ENCODE peak calls at places on chromosomes 4 and X, in four cellular contexts. M, P, R and V are unnamed samples.

GRCh38 chr4:142331646-142332045 is 514.5 kb downstream of the INPP4B start:
- DNase-seq in M (no peak), P (no peak), R (no peak), V (no peak)

GRCh38 chr4:89024051-89024675 is 32.8 kb downstream of the FAM13A start:
- DNase-seq in M (no peak), P (no peak), R (peak; percentile 78), V (no peak)

GRCh38 chrX:45767021-45767491 is 566.4 kb upstream of the DIPK2B start:
- DNase-seq in M (no peak), P (no peak), R (no peak), V (no peak)

GRCh38 chrX:10071451-10072163 is 85.2 kb upstream of the CLCN4 start:
- DNase-seq in M (no peak), P (no peak), R (no peak), V (no peak)

GRCh38 chr4:121898150-121898549 is 27.9 kb upstream of the BBS7 start:
- DNase-seq in M (no peak), P (no peak), R (peak; percentile 27), V (no peak)

GRCh38 chr4:134544303-134544761 is 342.7 kb upstream of the PABPC4L start:
- DNase-seq in M (no peak), P (no peak), R (no peak), V (no peak)

GRCh38 chr4:130028552-130028951 is 932.6 kb downstream of the C4orf33 start:
- DNase-seq in M (no peak), P (no peak), R (peak; percentile 9), V (no peak)

GRCh38 chr4:150244600-150244999 is 166.4 kb downstream of the DCLK2 start:
- DNase-seq in M (no peak), P (no peak), R (no peak), V (no peak)

GRCh38 chr4:111639876-111640275 is 505.4 kb upstream of the FAM241A start:
- DNase-seq in M (no peak), P (no peak), R (no peak), V (no peak)

GRCh38 chrX:20067709-20068315 is 48.9 kb downstream of the MAP7D2 start:
- DNase-seq in M (peak; percentile 86), P (peak; percentile 89), R (no peak), V (peak; percentile 72)

DNA sequence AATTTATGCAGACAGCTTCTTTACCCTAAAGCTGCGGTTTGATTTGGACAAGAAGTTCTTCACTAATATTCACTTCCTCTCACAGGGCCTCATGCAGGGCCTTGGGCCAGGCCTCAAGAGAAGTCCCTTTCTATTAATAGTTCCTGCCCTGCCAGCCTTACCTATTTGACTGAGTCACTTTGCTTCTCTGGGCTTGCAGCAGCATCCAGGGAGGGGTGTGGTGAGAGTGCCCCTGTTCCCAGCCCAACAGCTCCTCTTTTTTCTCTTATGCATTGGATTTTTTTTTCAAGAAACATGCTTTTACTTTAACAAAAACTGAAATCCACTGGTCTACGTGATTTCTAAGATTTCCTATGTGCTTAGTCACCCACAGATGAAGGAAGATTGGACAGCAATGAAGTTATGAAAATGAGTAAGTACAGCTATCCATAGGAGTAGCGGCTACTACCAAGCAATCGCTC is 26.7 kb downstream of the FAM156B start:
- DNase-seq in M (no peak), P (peak; percentile 34), R (peak; percentile 79), V (peak; percentile 32)
- H3K4me3 ChIP-seq in M (no peak overlapping the region), P (no peak overlapping the region), R (peak overlapping the region; percentile 28), V (peak overlapping the region; percentile 33)

GRCh38 chr4:2478220-2478619 is 9.3 kb downstream of the RNF4 start:
- DNase-seq in M (no peak), P (no peak), R (no peak), V (no peak)

GRCh38 chr4:2482192-2482591 is 13.3 kb downstream of the RNF4 start:
- DNase-seq in M (no peak), P (no peak), R (no peak), V (no peak)

GRCh38 chr4:2482693-2483092 is 13.8 kb downstream of the RNF4 start:
- DNase-seq in M (peak; percentile 64), P (peak; percentile 83), R (no peak), V (peak; percentile 58)

GRCh38 chr4:2483237-2483636 is 14.3 kb downstream of the RNF4 start:
- DNase-seq in M (no peak), P (no peak), R (no peak), V (no peak)

GRCh38 chr4:2480649-2481048 is 11.7 kb downstream of the RNF4 start:
- DNase-seq in M (no peak), P (no peak), R (no peak), V (no peak)
- H3K4me1 ChIP-seq in M (peaks cover 31% of the 10 kb centered on the region), P (peaks cover 39% of the 10 kb centered on the region), R (peaks cover 44% of the 10 kb centered on the region), V (peaks cover 99% of the 10 kb centered on the region)

DNA sequence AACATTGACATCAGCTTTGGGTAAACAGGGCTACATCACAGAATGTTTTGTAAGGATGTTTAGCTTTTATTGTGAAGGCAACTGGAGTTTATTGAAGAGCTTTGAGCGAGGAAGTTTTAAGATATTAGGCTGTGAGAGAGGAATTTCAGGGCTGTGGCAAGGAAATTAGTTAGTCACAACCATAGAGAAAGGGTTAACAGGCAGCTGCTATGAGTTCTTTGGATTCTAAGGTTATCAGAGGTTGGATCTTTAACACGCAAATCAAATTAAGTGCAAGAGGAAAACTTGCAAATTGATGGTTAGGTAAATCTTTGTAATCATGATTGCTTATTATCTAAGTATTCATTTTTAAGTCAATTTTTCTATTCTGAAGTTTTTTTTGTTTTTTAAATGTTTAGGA is 156.0 kb downstream of the UGT8 start:
- DNase-seq in M (no peak), P (no peak), R (no peak), V (no peak)
- H3K4me3 ChIP-seq in M (no peak overlapping the region), P (no peak overlapping the region), R (no peak overlapping the region), V (no peak overlapping the region)

DNA sequence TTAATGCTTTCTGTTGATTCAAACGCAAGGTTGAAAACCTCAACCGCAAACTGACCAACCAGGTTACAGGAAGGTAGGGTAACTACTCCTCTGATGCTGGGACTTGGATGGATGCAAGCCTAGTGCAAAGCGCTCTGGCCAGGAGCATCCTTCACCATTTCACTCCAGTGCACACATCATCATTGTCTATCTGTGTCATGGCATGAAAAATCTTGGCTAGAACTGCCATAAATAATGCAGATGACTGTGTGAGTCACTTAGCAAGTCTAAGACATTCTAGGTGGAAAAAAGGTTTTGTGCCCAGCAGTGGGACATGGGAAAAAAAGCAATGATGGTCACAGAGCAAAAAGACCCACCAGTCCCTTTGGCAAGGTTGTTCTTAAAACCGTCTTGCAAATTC is 10.9 kb downstream of the ADGRA3 start:
- DNase-seq in M (no peak), P (no peak), R (no peak), V (no peak)
- H3K4me1 ChIP-seq in M (peaks cover 2% of the 10 kb centered on the region), P (no peaks in the 10 kb centered on the region), R (no peaks in the 10 kb centered on the region), V (peaks cover 22% of the 10 kb centered on the region)